ENCODE peak calls at places on chromosomes 13 and 19, in four cellular contexts. D, Q, N and G are unnamed samples.

GRCh38 chr19:40274585-40275544 is 10.3 kb downstream of the AKT2 start:
- DNase-seq in N (no peak), Q (no peak), D (peak), G (no peak)

GRCh38 chr13:70568571-70568970 is 460.3 kb upstream of the KLHL1 start:
- DNase-seq in Q (peak), N (peak), D (peak), G (peak)

GRCh38 chr13:29845440-29846056 is 4.9 kb downstream of the UBL3 start:
- DNase-seq in Q (no peak), D (peak), N (no peak), G (no peak)

GRCh38 chr19:54014920-54015560 is 23.6 kb downstream of the CACNG6 start:
- DNase-seq in N (no peak), Q (no peak), D (no peak), G (no peak)

GRCh38 chr13:39602277-39602613 is 748 bp downstream of the LHFPL6 start:
- DNase-seq in Q (no peak), D (no peak), N (no peak), G (no peak)

GRCh38 chr19:3178377-3178972 is at the start of gene S1PR4:
- DNase-seq in N (no peak), D (no peak), Q (no peak), G (no peak)

GRCh38 chr19:49749055-49749716 is 13.9 kb downstream of the TSKS start:
- DNase-seq in N (no peak), D (peak), Q (peak), G (no peak)

GRCh38 chr13:76297331-76297730 is 588.9 kb downstream of the KCTD12 start:
- DNase-seq in D (no peak), Q (no peak), N (no peak), G (no peak)

GRCh38 chr13:28161370-28161769 is 23.0 kb downstream of the PAN3 start:
- DNase-seq in D (peak), Q (no peak), N (peak), G (no peak)

GRCh38 chr13:63433546-63434150 is 2018.0 kb upstream of the PCDH20 start:
- DNase-seq in D (no peak), Q (no peak), N (no peak), G (peak)

GRCh38 chr19:58543826-58544590 is at the start of gene TRIM28:
- DNase-seq in Q (peak), N (peak), D (peak), G (peak)

GRCh38 chr19:3684817-3685410 is 15.4 kb downstream of the PIP5K1C start:
- DNase-seq in Q (no peak), D (no peak), N (no peak), G (no peak)

GRCh38 chr19:35292986-35293732 is 1.2 kb downstream of the MAG start:
- DNase-seq in D (no peak), N (no peak), Q (no peak), G (no peak)

GRCh38 chr13:106851251-106851650 is 283.3 kb upstream of the ARGLU1 start:
- DNase-seq in N (no peak), Q (no peak), D (peak), G (no peak)

GRCh38 chr13:67769987-67770341 is 539.8 kb upstream of the PCDH9 start:
- DNase-seq in D (no peak), Q (no peak), N (no peak), G (no peak)

GRCh38 chr19:16223746-16224145 is 26.0 kb downstream of the AP1M1 start:
- DNase-seq in D (no peak), N (no peak), Q (no peak), G (no peak)

GRCh38 chr13:44013666-44014291 is 134.1 kb downstream of the LACC1 start:
- DNase-seq in D (no peak), Q (no peak), N (no peak), G (no peak)

GRCh38 chr13:41697578-41697977 is 240.2 kb downstream of the RGCC start:
- DNase-seq in Q (no peak), D (no peak), N (no peak), G (no peak)

GRCh38 chr13:41696163-41697003 is 239.0 kb downstream of the RGCC start:
- DNase-seq in Q (peak), D (peak), N (peak), G (peak)

GRCh38 chr13:41699759-41700158 is 242.4 kb downstream of the RGCC start:
- DNase-seq in Q (no peak), N (no peak), D (no peak), G (no peak)

GRCh38 chr13:41706189-41706588 is 248.8 kb downstream of the RGCC start:
- DNase-seq in N (no peak), Q (no peak), D (no peak), G (no peak)

GRCh38 chr13:41700790-41701310 is 243.5 kb downstream of the RGCC start:
- DNase-seq in N (no peak), Q (no peak), D (peak), G (no peak)
- TF ChIP-seq REST in N (no peak), Q (no peak), D (no peak), G (no peak)

GRCh38 chr13:111279253-111279652 is 41.2 kb upstream of the TEX29 start:
- DNase-seq in D (no peak), Q (no peak), N (no peak), G (no peak)
- TF ChIP-seq TCF7L2 in D (no peak), Q (no peak), N (no peak), G (no peak)

DNA sequence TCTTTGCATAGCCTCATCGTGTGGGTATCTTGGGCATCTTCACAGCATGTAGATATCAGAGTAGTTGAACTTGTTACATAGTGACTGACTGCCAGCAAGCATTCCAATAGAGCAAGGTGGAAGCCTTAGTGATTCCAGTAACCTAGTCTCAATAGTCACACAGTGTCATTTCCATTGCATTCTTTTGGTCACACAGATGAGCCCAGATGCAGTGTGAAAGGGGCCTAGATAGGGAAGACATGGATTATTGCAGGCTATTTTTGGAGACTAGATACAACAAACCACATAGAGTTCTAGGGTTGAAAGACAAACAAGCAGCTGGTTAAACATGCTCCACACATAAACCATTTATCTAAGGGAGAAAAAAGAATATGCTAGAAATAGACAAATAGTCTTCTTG is 553.5 kb downstream of the DCT start:
- DNase-seq in D (no peak), Q (no peak), N (no peak), G (no peak)
- TF ChIP-seq SIN3A in D (no peak), Q (no peak), N (no peak), G (no peak)

GRCh38 chr19:38618590-38619360 is at the start of gene EIF3K:
- DNase-seq in N (peak), D (peak), Q (peak), G (peak)
- TF ChIP-seq REST in N (no peak), D (peak), Q (no peak), G (no peak)

GRCh38 chr19:18460313-18460712 is 22.4 kb upstream of the ISYNA1 start:
- DNase-seq in D (no peak), Q (no peak), N (no peak), G (no peak)

GRCh38 chr19:18457478-18458331 is 19.8 kb upstream of the ISYNA1 start:
- DNase-seq in Q (no peak), N (no peak), D (no peak), G (no peak)

GRCh38 chr19:18464646-18465045 is 26.7 kb upstream of the ISYNA1 start:
- DNase-seq in N (peak), D (no peak), Q (no peak), G (no peak)

GRCh38 chr19:18461471-18461870 is 23.5 kb upstream of the ISYNA1 start:
- DNase-seq in Q (no peak), N (no peak), D (no peak), G (no peak)

GRCh38 chr19:18460900-18461299 is 23.0 kb upstream of the ISYNA1 start:
- DNase-seq in N (no peak), D (no peak), Q (no peak), G (no peak)
- TF ChIP-seq TCF7L2 in N (no peak), D (no peak), Q (no peak), G (no peak)

DNA sequence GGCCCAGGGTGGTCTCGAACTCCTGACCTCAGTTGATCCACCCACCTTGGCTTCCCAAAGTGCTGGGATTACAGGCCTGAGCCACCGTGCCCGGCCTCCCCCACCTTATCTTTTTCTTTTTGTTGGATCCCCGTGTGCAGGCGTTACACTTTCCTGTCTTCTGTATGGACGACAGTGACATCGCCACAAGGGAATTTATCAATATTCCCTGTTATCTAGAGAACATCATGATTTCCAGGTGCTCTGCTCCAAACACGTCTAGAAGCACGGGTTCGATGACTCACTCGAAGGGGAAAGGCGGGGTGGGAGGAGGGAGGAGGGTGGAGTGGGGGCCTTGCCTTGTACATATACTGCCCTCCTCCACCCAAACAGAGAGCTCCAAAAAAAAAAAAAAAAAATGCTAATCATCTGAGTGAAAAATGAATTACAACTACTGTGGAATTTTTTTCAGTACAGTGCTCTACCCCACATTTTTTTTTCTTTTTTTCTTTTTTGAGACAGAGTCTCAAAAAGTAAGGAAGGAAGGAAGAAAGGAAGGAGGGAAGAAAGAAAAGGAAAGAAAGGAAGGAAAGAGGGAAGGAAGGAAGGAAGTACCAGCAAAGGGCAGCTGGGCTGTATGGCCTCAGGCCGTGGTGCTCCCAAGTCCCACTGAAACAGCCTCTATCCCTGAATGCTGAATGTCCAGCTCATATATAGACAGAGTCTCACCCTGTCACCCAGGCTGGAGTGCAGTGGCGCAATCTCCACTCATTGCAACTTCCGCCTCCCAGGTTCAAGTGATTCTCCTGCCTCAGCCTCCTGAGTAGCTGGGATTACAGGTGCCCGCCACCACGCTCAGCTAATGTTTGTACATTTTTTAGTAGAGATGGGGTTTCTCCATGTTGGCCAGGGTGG is 36.8 kb downstream of the INSR start:
- DNase-seq in N (peak), Q (peak), D (peak), G (peak)
- TF ChIP-seq SIN3A in N (no peak), Q (no peak), D (no peak), G (no peak)

GRCh38 chr19:19538767-19539166 is 702 bp downstream of the CILP2 start:
- DNase-seq in N (no peak), D (no peak), Q (no peak), G (no peak)
- TF ChIP-seq REST in N (no peak), D (no peak), Q (no peak), G (no peak)

GRCh38 chr19:31018951-31019350 is 330.3 kb downstream of the TSHZ3 start:
- DNase-seq in N (no peak), Q (no peak), D (no peak), G (no peak)
- TF ChIP-seq TCF7L2 in N (no peak), Q (no peak), D (no peak), G (no peak)

GRCh38 chr13:50116430-50116973 is 101.3 kb downstream of the KCNRG start:
- DNase-seq in Q (no peak), N (no peak), D (no peak), G (no peak)

GRCh38 chr13:50122465-50122864 is 107.2 kb downstream of the KCNRG start:
- DNase-seq in D (peak), Q (no peak), N (no peak), G (no peak)

GRCh38 chr13:50123515-50123861 is 108.2 kb downstream of the KCNRG start:
- DNase-seq in Q (no peak), D (no peak), N (no peak), G (no peak)

GRCh38 chr13:50123002-50123401 is 107.8 kb downstream of the KCNRG start:
- DNase-seq in N (peak), Q (no peak), D (peak), G (no peak)

GRCh38 chr13:50119593-50119992 is 104.3 kb downstream of the KCNRG start:
- DNase-seq in D (peak), N (no peak), Q (no peak), G (no peak)
- TF ChIP-seq SIN3A in D (no peak), N (no peak), Q (no peak), G (no peak)